ENCODE peak calls at places on chromosome 22, in six cellular contexts. J, K, I, P, Q and M are unnamed samples.

GRCh38 chr22:30279389-30279788 is 9.9 kb downstream of the CASTOR1 start:
- DNase-seq in J (no peak), K (peak; percentile 90), I (no peak), P (no peak), Q (no peak), M (no peak)

GRCh38 chr22:49624421-49625177 is 203.1 kb downstream of the BRD1 start:
- DNase-seq in J (no peak), K (peak; percentile 56), I (no peak), P (no peak), Q (no peak), M (no peak)

GRCh38 chr22:20464096-20464614 is 26.5 kb upstream of the SCARF2 start:
- DNase-seq in J (no peak), K (no peak), I (no peak), P (no peak), Q (no peak), M (no peak)

GRCh38 chr22:23520875-23521441 is 59.1 kb downstream of the IGLL1 start:
- DNase-seq in J (peak; percentile 36), K (peak; percentile 83), I (no peak), P (no peak), Q (peak; percentile 69), M (no peak)

GRCh38 chr22:21698430-21699329 is 32.9 kb downstream of the PPIL2 start:
- DNase-seq in J (no peak), K (no peak), I (no peak), P (no peak), Q (no peak), M (no peak)

GRCh38 chr22:24133187-24133965 is 47.9 kb upstream of the SUSD2 start:
- DNase-seq in J (no peak), K (no peak), I (no peak), P (no peak), Q (peak; percentile 44), M (peak; percentile 50)

GRCh38 chr22:30390974-30391691 is 3.9 kb upstream of the RNF215 start:
- DNase-seq in J (no peak), K (no peak), I (peak; percentile 77), P (peak; percentile 84), Q (peak; percentile 48), M (peak; percentile 73)

GRCh38 chr22:29946220-29946619 is 63.2 kb downstream of the MTMR3 start:
- DNase-seq in J (no peak), K (no peak), I (no peak), P (no peak), Q (no peak), M (peak; percentile 34)

GRCh38 chr22:49642741-49643140 is 184.9 kb downstream of the BRD1 start:
- DNase-seq in J (no peak), K (peak; percentile 61), I (no peak), P (no peak), Q (no peak), M (no peak)

DNA sequence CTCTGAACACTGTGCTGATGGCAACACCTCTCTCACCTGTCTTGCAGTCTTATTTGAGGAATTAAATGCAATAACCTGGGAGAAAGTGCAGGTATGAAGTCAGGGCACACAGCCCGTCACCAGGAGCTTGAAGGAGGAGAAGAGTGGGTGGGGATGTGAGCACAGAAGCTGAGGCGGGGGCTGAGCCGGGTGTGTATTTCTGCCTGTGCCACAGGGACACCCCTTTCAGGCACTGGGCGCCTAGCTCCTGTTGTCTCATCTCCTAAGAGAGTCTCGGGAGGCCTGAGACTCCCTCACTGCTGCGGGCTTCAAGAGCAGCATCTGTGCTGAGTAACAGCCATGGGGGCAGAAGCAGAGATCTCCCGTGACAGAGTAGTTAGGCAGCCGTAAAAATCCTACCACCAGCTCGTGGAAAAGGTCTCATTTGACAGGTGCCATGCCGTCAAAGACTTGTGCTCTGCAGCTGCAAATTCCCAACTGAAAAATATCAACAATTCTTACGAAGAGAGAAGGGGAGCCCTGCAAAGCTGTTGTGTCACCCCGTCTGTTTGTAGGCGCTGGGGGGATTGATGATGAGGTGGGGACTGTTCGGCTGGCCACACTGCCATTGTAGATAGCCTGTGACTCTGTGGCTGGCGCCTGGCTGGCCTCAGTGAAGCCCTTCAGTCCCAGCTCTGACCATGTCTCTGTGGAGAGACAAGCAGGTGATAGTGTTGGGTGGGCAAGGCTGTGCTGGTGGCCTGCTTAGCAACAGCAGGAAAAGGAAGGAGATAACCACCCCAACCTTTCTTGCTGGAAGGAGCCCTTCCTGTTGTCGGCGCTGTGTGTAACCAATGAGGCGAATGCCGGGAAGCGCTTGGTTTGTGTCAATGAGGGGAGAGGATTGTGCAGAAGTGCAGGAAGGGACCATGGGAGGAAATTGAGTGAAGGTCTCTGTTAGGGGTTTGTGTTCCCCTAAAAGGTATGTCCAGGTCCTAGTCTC is 27.0 kb downstream of the PARVB start:
- DNase-seq in J (no peak), K (no peak), I (no peak), P (no peak), Q (no peak), M (no peak)
- H3K27ac ChIP-seq in J (no peak overlapping the region), K (peak overlapping the region; percentile 77), I (no peak overlapping the region), P (no peak overlapping the region), Q (no peak overlapping the region), M (peak overlapping the region; percentile 45)

GRCh38 chr22:32858957-32859356 is 57.5 kb downstream of the TIMP3 start:
- DNase-seq in J (no peak), K (no peak), I (no peak), P (no peak), Q (no peak), M (no peak)
- H3K36me3 ChIP-seq in J (peaks cover 6% of the 10 kb centered on the region), K (peaks cover 25% of the 10 kb centered on the region), I (no peaks in the 10 kb centered on the region), P (peaks cover 58% of the 10 kb centered on the region), Q (no peaks in the 10 kb centered on the region), M (peaks cover 16% of the 10 kb centered on the region)

DNA sequence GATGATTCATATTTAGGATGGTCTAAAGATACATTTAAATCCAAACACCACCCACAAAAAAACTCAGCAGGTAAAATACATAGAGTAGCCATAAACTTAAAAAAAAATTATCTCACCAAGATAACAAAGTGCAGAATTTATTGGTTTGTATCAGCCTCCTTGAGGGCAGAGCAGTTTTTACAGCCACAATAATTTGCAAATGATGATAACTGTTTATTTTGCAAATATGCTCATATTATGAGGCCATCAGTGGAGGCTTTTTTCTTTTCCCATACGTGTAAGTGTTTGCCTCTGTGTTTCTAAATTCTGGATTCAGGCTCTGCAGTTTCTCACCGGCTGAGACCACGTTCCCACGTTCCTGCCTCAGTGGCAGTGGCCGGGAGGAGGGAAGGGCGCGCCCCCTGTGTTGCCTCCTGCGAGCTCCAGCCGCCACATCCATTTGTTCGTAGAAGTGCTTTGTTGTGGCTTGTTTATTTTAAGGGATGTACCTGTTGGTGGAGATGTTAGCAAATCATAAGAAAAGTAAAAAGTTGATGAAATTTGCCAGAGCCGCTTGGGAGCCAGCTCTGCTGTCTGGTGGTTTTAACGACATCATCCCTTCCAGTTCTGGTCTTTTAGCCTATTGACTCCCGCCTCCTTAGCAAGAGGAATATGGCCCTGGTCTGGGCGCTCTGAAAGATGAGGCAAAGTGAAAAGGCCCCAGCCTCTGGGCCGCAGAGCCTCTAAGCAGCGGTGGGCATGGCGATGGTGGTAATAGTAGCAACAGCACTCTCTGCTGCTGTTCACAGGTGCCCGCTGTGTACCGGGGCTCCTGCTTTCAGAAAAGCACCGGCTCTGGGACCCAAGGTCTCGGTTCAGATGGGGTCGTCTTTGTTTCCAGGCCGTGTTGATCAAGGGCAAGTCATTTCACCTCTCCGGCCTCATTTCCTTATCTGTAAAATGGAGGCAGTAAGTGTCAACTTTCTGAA is 66.7 kb upstream of the PPARA start:
- DNase-seq in J (no peak), K (peak; percentile 34), I (no peak), P (peak; percentile 26), Q (no peak), M (no peak)
- H3K4me1 ChIP-seq in J (no peaks in the 10 kb centered on the region), K (peaks cover 85% of the 10 kb centered on the region), I (peaks cover 74% of the 10 kb centered on the region), P (peaks cover 93% of the 10 kb centered on the region), Q (peaks cover 34% of the 10 kb centered on the region), M (no peaks in the 10 kb centered on the region)

DNA sequence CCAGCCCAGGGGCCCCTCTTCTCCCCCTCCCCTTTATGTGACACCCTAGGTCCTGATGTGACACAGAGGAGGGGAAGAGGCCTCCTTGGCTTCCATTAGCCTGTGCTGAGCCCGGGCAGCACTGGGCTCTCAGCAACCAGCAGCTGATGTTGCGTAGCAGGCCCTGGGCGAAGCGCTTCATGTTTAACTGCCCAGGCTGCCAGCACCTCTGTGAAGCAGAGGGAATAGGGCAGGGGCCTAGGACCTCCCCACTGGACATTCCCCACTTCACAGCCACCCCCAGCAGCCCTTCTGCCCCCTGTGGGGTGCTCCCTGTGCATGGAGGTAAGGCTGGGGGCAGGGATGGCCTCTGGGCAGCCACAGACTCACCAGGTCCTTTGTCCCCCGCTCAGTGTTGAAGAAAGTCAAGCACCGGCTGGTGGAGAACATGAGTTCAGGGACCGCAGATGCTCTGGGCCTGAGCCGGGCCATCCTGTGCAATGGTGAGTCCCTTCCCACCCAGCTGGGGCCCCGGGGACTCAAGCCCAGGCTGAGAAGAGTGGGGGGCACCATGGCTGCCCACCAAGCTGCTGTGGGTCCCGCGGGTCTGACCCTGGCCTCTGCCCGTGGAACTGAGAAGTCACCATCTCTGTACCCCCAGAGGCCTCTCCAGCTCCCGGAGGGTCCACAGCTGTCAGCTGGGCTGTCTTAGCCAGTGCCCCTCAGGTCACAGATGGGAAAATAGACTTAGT is 11.6 kb downstream of the PICK1 start:
- DNase-seq in J (no peak), K (no peak), I (no peak), P (no peak), Q (no peak), M (no peak)
- H3K27ac ChIP-seq in J (no peak overlapping the region), K (peak overlapping the region; percentile 77), I (no peak overlapping the region), P (peak overlapping the region; percentile 42), Q (peak overlapping the region; percentile 9), M (peak overlapping the region; percentile 86)

DNA sequence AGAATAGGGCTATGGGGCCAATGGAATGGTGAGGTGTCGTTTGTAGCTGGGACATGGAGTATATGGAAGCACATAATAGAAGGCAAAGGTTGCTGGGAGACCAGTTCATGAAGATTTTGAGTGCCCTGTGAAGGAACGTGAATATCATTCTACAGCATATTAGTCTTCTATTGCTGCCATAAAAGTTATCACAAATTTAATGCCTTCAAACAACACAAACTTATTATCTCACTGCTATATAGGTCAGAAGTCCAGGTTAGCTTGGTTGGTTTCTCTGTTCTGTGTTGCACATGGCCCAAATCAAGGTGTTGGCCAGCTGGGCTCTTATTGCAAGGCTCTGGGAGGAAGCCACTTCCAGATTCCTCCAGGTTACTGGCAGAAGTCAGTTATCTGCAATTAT is 110.6 kb downstream of the SYN3 start:
- DNase-seq in J (no peak), K (no peak), I (no peak), P (no peak), Q (no peak), M (no peak)
- H3K36me3 ChIP-seq in J (no peaks in the 10 kb centered on the region), K (no peaks in the 10 kb centered on the region), I (no peaks in the 10 kb centered on the region), P (no peaks in the 10 kb centered on the region), Q (no peaks in the 10 kb centered on the region), M (no peaks in the 10 kb centered on the region)

GRCh38 chr22:39254789-39255298 is 10.1 kb upstream of the PDGFB start:
- DNase-seq in J (no peak), K (peak; percentile 56), I (peak; percentile 38), P (no peak), Q (no peak), M (no peak)
- H3K4me1 ChIP-seq in J (peaks cover 33% of the 10 kb centered on the region), K (peaks cover 38% of the 10 kb centered on the region), I (peaks cover 39% of the 10 kb centered on the region), P (peaks cover 40% of the 10 kb centered on the region), Q (peaks cover 12% of the 10 kb centered on the region), M (peaks cover 36% of the 10 kb centered on the region)